ENCODE peak calls at places on chromosomes 4 and X, in four cellular contexts. Y, C, O and S are unnamed samples.

GRCh38 chrX:143632625-143633387 is 3.1 kb downstream of the SLITRK4 start:
- DNase-seq in Y (no peak), O (no peak), C (no peak), S (no peak)

GRCh38 chrX:68826113-68826980 is 2.5 kb upstream of the EFNB1 start:
- DNase-seq in O (no peak), C (no peak), Y (no peak), S (no peak)

GRCh38 chrX:100363926-100364325 is 46.1 kb downstream of the PCDH19 start:
- DNase-seq in C (no peak), O (no peak), Y (no peak), S (no peak)

GRCh38 chr4:102324725-102325124 is 20.6 kb downstream of the SLC39A8 start:
- DNase-seq in Y (no peak), C (no peak), O (no peak), S (no peak)

GRCh38 chr4:7155611-7156071 is 36.7 kb upstream of the SORCS2 start:
- DNase-seq in Y (no peak), O (no peak), C (no peak), S (no peak)

GRCh38 chrX:148372925-148373324 is 127.5 kb upstream of the AFF2 start:
- DNase-seq in Y (no peak), C (no peak), O (no peak), S (no peak)

GRCh38 chrX:103404225-103405008 is 28.1 kb downstream of the BEX3 start:
- DNase-seq in C (peak; percentile 20), O (peak; percentile 27), Y (peak; percentile 15), S (peak; percentile 59)

GRCh38 chr4:128513664-128514484 is 226.3 kb upstream of the PGRMC2 start:
- DNase-seq in C (no peak), Y (no peak), O (no peak), S (no peak)

GRCh38 chr4:103091601-103092223 is 7.9 kb downstream of the BDH2 start:
- DNase-seq in C (peak; percentile 19), Y (peak; percentile 50), O (no peak), S (peak; percentile 63)